ENCODE peak calls at places on chromosomes 12 and 14, in four cellular contexts. N is choroid plexus epithelial cell; B is ACHN; W is naive thymus-derived CD8-positive, alpha-beta T cell. R is an unnamed sample.

GRCh38 chr12:11711675-11712327 is 62.3 kb downstream of the ETV6 start:
- DNase-seq in B (no peak), N (peak; percentile 78), W (no peak), R (peak; percentile 35)

GRCh38 chr12:14935031-14935430 is 3.3 kb downstream of the ERP27 start:
- DNase-seq in N (no peak), W (no peak), B (peak; percentile 26), R (no peak)

GRCh38 chr14:92525318-92526095 is 11.9 kb downstream of the RIN3 start:
- DNase-seq in N (no peak), W (no peak), B (no peak), R (no peak)

GRCh38 chr14:22875003-22875747 is 3.6 kb downstream of the LRP10 start:
- DNase-seq in N (no peak), W (no peak), B (no peak), R (no peak)

GRCh38 chr12:127984386-127985055 is 282.4 kb upstream of the TMEM132C start:
- DNase-seq in W (no peak), B (no peak), N (peak; percentile 18), R (no peak)

GRCh38 chr12:117002040-117002832 is 91.5 kb downstream of the FBXW8 start:
- DNase-seq in B (no peak), W (no peak), N (peak; percentile 48), R (no peak)

GRCh38 chr12:68613209-68613904 is 2.7 kb downstream of the RAP1B start:
- DNase-seq in N (no peak), B (no peak), W (peak; percentile 46), R (no peak)

GRCh38 chr12:16359512-16360491 is 12.4 kb downstream of the MGST1 start:
- DNase-seq in N (peak; percentile 82), W (no peak), B (peak; percentile 73), R (no peak)

GRCh38 chr14:52266782-52267181 is 716 bp upstream of the PTGDR start:
- DNase-seq in N (no peak), W (no peak), B (no peak), R (no peak)

GRCh38 chr14:54344445-54344844 is 52.4 kb upstream of the CDKN3 start:
- DNase-seq in B (no peak), W (no peak), N (no peak), R (no peak)

GRCh38 chr12:27900920-27901879 is 71.3 kb downstream of the PTHLH start:
- DNase-seq in W (no peak), N (no peak), B (no peak), R (no peak)

GRCh38 chr12:76685246-76685678 is 78.7 kb upstream of the ZDHHC17 start:
- DNase-seq in W (no peak), B (no peak), N (peak; percentile 84), R (no peak)

GRCh38 chr12:99658950-99659349 is 11.4 kb downstream of the GARIN6 start:
- DNase-seq in W (no peak), N (peak; percentile 6), B (peak; percentile 44), R (no peak)

R was measured in GM04503.